ENCODE peak calls at places on chromosomes 16 and 17, in seven cellular contexts. One of them, this sample, is unnamed. For H3K36me3, the result is how much of the 10 kb centered on the place peaks cover.

GRCh38 chr16:30069575-30070462 is 4.3 kb downstream of the ALDOA start:
- DNase-seq in tibial nerve: no peak
- DNase-seq in H1: no peak
- DNase-seq in BJ: no peak
- DNase-seq in cardiac muscle cell: peak
- DNase-seq in mucosa of descending colon: no peak
- DNase-seq in endothelial cell of umbilical vein: no peak
- DNase-seq in this sample: no peak

GRCh38 chr16:78310990-78311561 is 211.6 kb downstream of the WWOX start:
- DNase-seq in tibial nerve: no peak
- DNase-seq in H1: no peak
- DNase-seq in BJ: no peak
- DNase-seq in cardiac muscle cell: no peak
- DNase-seq in mucosa of descending colon: no peak
- DNase-seq in endothelial cell of umbilical vein: no peak
- DNase-seq in this sample: no peak

GRCh38 chr17:19904412-19904811 is 36.7 kb upstream of the ULK2 start:
- DNase-seq in tibial nerve: no peak
- DNase-seq in H1: no peak
- DNase-seq in BJ: no peak
- DNase-seq in cardiac muscle cell: no peak
- DNase-seq in mucosa of descending colon: no peak
- DNase-seq in endothelial cell of umbilical vein: no peak
- DNase-seq in this sample: no peak

GRCh38 chr17:4236456-4236855 is 27.3 kb downstream of the ANKFY1 start:
- DNase-seq in tibial nerve: no peak
- DNase-seq in H1: no peak
- DNase-seq in BJ: no peak
- DNase-seq in cardiac muscle cell: no peak
- DNase-seq in mucosa of descending colon: no peak
- DNase-seq in endothelial cell of umbilical vein: no peak
- DNase-seq in this sample: no peak

GRCh38 chr17:65638221-65638940 is 76.9 kb upstream of the AXIN2 start:
- DNase-seq in tibial nerve: no peak
- DNase-seq in H1: no peak
- DNase-seq in BJ: no peak
- DNase-seq in cardiac muscle cell: no peak
- DNase-seq in mucosa of descending colon: no peak
- DNase-seq in endothelial cell of umbilical vein: no peak
- DNase-seq in this sample: no peak

GRCh38 chr16:22373662-22374310 is 633 bp downstream of the CDR2 start:
- DNase-seq in tibial nerve: peak
- DNase-seq in H1: no peak
- DNase-seq in BJ: no peak
- DNase-seq in cardiac muscle cell: peak
- DNase-seq in mucosa of descending colon: peak
- DNase-seq in endothelial cell of umbilical vein: peak
- DNase-seq in this sample: peak

GRCh38 chr17:60145006-60145935 is 4.5 kb upstream of the CA4 start:
- DNase-seq in tibial nerve: no peak
- DNase-seq in H1: no peak
- DNase-seq in BJ: no peak
- DNase-seq in cardiac muscle cell: no peak
- DNase-seq in mucosa of descending colon: no peak
- DNase-seq in endothelial cell of umbilical vein: no peak
- DNase-seq in this sample: no peak

GRCh38 chr17:30278032-30278431 is 13.7 kb downstream of the BLMH start:
- DNase-seq in tibial nerve: peak
- DNase-seq in H1: no peak
- DNase-seq in BJ: no peak
- DNase-seq in cardiac muscle cell: peak
- DNase-seq in mucosa of descending colon: no peak
- DNase-seq in endothelial cell of umbilical vein: peak
- DNase-seq in this sample: no peak

GRCh38 chr17:28725660-28726395 is at the start of gene TLCD1:
- DNase-seq in tibial nerve: no peak
- DNase-seq in H1: no peak
- DNase-seq in BJ: no peak
- DNase-seq in cardiac muscle cell: peak
- DNase-seq in mucosa of descending colon: peak
- DNase-seq in endothelial cell of umbilical vein: peak
- DNase-seq in this sample: peak

GRCh38 chr16:55471448-55472097 is 7.4 kb upstream of the MMP2 start:
- DNase-seq in tibial nerve: no peak
- DNase-seq in H1: no peak
- DNase-seq in BJ: no peak
- DNase-seq in cardiac muscle cell: no peak
- DNase-seq in mucosa of descending colon: no peak
- DNase-seq in endothelial cell of umbilical vein: peak
- DNase-seq in this sample: no peak

GRCh38 chr16:23434380-23434779 is 18.6 kb downstream of the COG7 start:
- DNase-seq in tibial nerve: no peak
- DNase-seq in H1: no peak
- DNase-seq in BJ: no peak
- DNase-seq in cardiac muscle cell: peak
- DNase-seq in mucosa of descending colon: no peak
- DNase-seq in endothelial cell of umbilical vein: peak
- DNase-seq in this sample: peak

GRCh38 chr17:17628388-17629008 is 37.0 kb upstream of the PEMT start:
- DNase-seq in tibial nerve: no peak
- DNase-seq in H1: no peak
- DNase-seq in BJ: no peak
- DNase-seq in cardiac muscle cell: no peak
- DNase-seq in mucosa of descending colon: peak
- DNase-seq in endothelial cell of umbilical vein: no peak
- DNase-seq in this sample: no peak

GRCh38 chr17:31857920-31858646 is 961 bp downstream of the COPRS start:
- DNase-seq in tibial nerve: no peak
- DNase-seq in H1: no peak
- DNase-seq in BJ: no peak
- DNase-seq in cardiac muscle cell: peak
- DNase-seq in mucosa of descending colon: no peak
- DNase-seq in endothelial cell of umbilical vein: no peak
- DNase-seq in this sample: no peak

GRCh38 chr17:17107281-17107680 is 65.0 kb downstream of the MPRIP start:
- DNase-seq in tibial nerve: no peak
- DNase-seq in H1: no peak
- DNase-seq in BJ: no peak
- DNase-seq in cardiac muscle cell: no peak
- DNase-seq in mucosa of descending colon: no peak
- DNase-seq in endothelial cell of umbilical vein: no peak
- DNase-seq in this sample: no peak

GRCh38 chr17:67689534-67690177 is 28.1 kb upstream of the NOL11 start:
- DNase-seq in tibial nerve: peak
- DNase-seq in H1: no peak
- DNase-seq in BJ: peak
- DNase-seq in cardiac muscle cell: peak
- DNase-seq in mucosa of descending colon: no peak
- DNase-seq in endothelial cell of umbilical vein: peak
- DNase-seq in this sample: peak

GRCh38 chr16:85046957-85047866 is 19.6 kb downstream of the KIAA0513 start:
- DNase-seq in tibial nerve: no peak
- DNase-seq in H1: no peak
- DNase-seq in BJ: no peak
- DNase-seq in cardiac muscle cell: peak
- DNase-seq in mucosa of descending colon: peak
- DNase-seq in endothelial cell of umbilical vein: no peak
- DNase-seq in this sample: peak
- TF ChIP-seq CTCF in tibial nerve: no peak
- TF ChIP-seq CTCF in H1: no peak
- TF ChIP-seq CTCF in BJ: no peak
- TF ChIP-seq CTCF in cardiac muscle cell: no peak
- TF ChIP-seq CTCF in mucosa of descending colon: no peak
- TF ChIP-seq CTCF in endothelial cell of umbilical vein: no peak
- TF ChIP-seq CTCF in this sample: no peak

GRCh38 chr17:75063626-75064025 is 16.6 kb downstream of the KCTD2 start:
- DNase-seq in tibial nerve: no peak
- DNase-seq in H1: no peak
- DNase-seq in BJ: no peak
- DNase-seq in cardiac muscle cell: no peak
- DNase-seq in mucosa of descending colon: no peak
- DNase-seq in endothelial cell of umbilical vein: no peak
- DNase-seq in this sample: no peak
- H3K36me3 ChIP-seq in tibial nerve: under half
- H3K36me3 ChIP-seq in H1: half or more
- H3K36me3 ChIP-seq in BJ: under half
- H3K36me3 ChIP-seq in cardiac muscle cell: under half
- H3K36me3 ChIP-seq in mucosa of descending colon: under half
- H3K36me3 ChIP-seq in endothelial cell of umbilical vein: under half
- H3K36me3 ChIP-seq in this sample: under half

DNA sequence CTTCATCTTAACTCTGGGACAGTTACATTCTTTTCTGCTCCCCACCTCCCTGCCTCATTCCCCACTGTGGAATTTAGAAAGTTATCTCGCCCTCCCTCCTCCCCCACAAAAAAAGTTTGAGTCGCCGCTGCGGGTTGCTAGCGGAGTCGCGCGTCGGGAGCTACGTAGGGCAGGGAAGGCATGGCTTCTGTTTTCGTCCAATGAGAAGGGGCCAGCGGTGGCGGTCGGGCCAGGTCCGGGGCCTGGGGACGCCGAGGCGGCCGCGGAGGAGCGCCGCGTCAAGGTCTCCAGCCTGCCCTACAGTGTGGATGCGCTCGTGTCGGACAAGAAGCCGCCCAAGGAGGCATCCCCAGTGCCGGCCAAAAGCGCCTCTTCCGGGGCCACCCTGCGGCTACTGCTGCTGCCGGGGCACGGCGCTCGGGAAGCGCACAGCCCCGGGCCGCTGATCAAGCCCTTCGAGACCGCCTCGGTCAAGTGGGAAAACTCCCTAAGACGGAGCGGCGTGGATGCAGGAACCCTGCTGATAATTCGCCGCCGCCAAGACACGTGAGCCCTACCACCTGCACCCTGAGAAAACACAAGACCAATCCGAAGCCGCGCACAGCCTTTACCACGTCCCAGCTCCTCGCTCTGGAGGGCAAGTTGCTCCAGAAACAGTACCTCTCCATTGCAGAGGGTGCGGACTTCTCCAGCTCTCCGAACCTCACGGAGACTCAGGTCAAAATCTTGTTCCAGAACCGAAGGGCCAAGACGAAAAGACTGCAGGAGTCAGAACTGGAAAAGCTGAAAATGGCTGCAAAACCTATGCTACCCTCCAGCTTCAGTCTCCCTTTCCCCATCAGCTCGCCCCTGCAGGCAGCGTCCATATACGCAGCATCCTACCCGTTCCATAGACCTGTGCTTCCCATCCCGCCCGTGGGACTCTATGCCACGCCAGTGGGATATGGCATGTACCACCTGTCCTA is 8.9 kb downstream of the OR4D1 start:
- DNase-seq in tibial nerve: no peak
- DNase-seq in H1: no peak
- DNase-seq in BJ: no peak
- DNase-seq in cardiac muscle cell: peak
- DNase-seq in mucosa of descending colon: peak
- DNase-seq in endothelial cell of umbilical vein: no peak
- DNase-seq in this sample: peak
- TF ChIP-seq CTCF in tibial nerve: no peak
- TF ChIP-seq CTCF in H1: peak
- TF ChIP-seq CTCF in BJ: no peak
- TF ChIP-seq CTCF in cardiac muscle cell: no peak
- TF ChIP-seq CTCF in mucosa of descending colon: no peak
- TF ChIP-seq CTCF in endothelial cell of umbilical vein: no peak
- TF ChIP-seq CTCF in this sample: no peak

GRCh38 chr16:20826039-20826566 is 19.8 kb downstream of the REXO5 start:
- DNase-seq in tibial nerve: no peak
- DNase-seq in H1: no peak
- DNase-seq in BJ: no peak
- DNase-seq in cardiac muscle cell: no peak
- DNase-seq in mucosa of descending colon: no peak
- DNase-seq in endothelial cell of umbilical vein: no peak
- DNase-seq in this sample: no peak

GRCh38 chr16:20818929-20819585 is 12.7 kb downstream of the REXO5 start:
- DNase-seq in tibial nerve: no peak
- DNase-seq in H1: no peak
- DNase-seq in BJ: no peak
- DNase-seq in cardiac muscle cell: no peak
- DNase-seq in mucosa of descending colon: no peak
- DNase-seq in endothelial cell of umbilical vein: no peak
- DNase-seq in this sample: no peak

GRCh38 chr16:20821682-20822081 is 15.4 kb downstream of the REXO5 start:
- DNase-seq in tibial nerve: no peak
- DNase-seq in H1: no peak
- DNase-seq in BJ: no peak
- DNase-seq in cardiac muscle cell: no peak
- DNase-seq in mucosa of descending colon: no peak
- DNase-seq in endothelial cell of umbilical vein: no peak
- DNase-seq in this sample: no peak

GRCh38 chr16:20822451-20823128 is 16.3 kb downstream of the REXO5 start:
- DNase-seq in tibial nerve: no peak
- DNase-seq in H1: no peak
- DNase-seq in BJ: no peak
- DNase-seq in cardiac muscle cell: no peak
- DNase-seq in mucosa of descending colon: no peak
- DNase-seq in endothelial cell of umbilical vein: no peak
- DNase-seq in this sample: no peak
- H3K36me3 ChIP-seq in tibial nerve: under half
- H3K36me3 ChIP-seq in H1: under half
- H3K36me3 ChIP-seq in BJ: under half
- H3K36me3 ChIP-seq in cardiac muscle cell: under half
- H3K36me3 ChIP-seq in mucosa of descending colon: under half
- H3K36me3 ChIP-seq in endothelial cell of umbilical vein: under half
- H3K36me3 ChIP-seq in this sample: under half

DNA sequence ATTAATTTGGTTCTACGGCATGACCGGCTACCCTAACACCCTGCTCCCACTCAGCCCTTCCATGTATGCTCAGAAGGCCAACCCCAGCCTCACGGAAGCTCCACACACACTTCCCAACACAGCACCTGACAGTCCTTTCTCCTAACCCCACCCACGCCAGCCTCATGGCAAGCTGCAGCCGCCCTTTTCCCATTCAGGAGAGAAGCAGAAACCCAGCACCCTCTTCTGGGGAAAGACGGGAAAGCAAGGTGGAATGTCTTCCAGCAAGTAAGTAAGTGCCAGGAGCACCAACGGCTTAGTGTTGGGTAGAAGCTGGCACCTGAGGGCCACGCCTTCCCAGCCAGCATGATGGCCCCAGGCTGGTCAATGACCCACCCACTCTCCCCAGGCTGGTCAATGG is 32.1 kb downstream of the ABR start:
- DNase-seq in tibial nerve: no peak
- DNase-seq in H1: peak
- DNase-seq in BJ: no peak
- DNase-seq in cardiac muscle cell: peak
- DNase-seq in mucosa of descending colon: peak
- DNase-seq in endothelial cell of umbilical vein: peak
- DNase-seq in this sample: no peak
- TF ChIP-seq CTCF in tibial nerve: no peak
- TF ChIP-seq CTCF in H1: peak
- TF ChIP-seq CTCF in BJ: peak
- TF ChIP-seq CTCF in cardiac muscle cell: peak
- TF ChIP-seq CTCF in mucosa of descending colon: peak
- TF ChIP-seq CTCF in endothelial cell of umbilical vein: peak
- TF ChIP-seq CTCF in this sample: no peak

This sample was measured in pancreas.